ENCODE peak calls at places on chromosomes 7 and 10, in six cellular contexts. Z is esophagus muscularis mucosa, B is AG04450, I is stomach, A is GM12864, X is type B pancreatic cell. T is an unnamed sample.

GRCh38 chr10:16509996-16510395 is 11.7 kb downstream of the C1QL3 start:
- DNase-seq in Z (no peak), B (no peak), I (no peak), A (no peak), X (no peak), T (no peak)

GRCh38 chr10:79229081-79229541 is 118.2 kb upstream of the PPIF start:
- DNase-seq in Z (no peak), B (no peak), I (no peak), A (no peak), X (no peak), T (no peak)

GRCh38 chr7:135240446-135240845 is 6.8 kb downstream of the STRA8 start:
- DNase-seq in Z (no peak), B (no peak), I (no peak), A (no peak), X (no peak), T (no peak)

GRCh38 chr7:1562611-1563051 is 6.6 kb upstream of the TMEM184A start:
- DNase-seq in Z (no peak), B (peak), I (no peak), A (no peak), X (no peak), T (no peak)

GRCh38 chr10:129909080-129909479 is 55.0 kb downstream of the EBF3 start:
- DNase-seq in Z (no peak), B (no peak), I (no peak), A (no peak), X (no peak), T (no peak)

GRCh38 chr7:2241580-2242540 is at the start of the genes MRM2 and NUDT1:
- DNase-seq in Z (peak), B (peak), I (peak), A (no peak), X (peak), T (no peak)

GRCh38 chr10:70931168-70931805 is 42.9 kb upstream of the PCBD1 start:
- DNase-seq in Z (no peak), B (no peak), I (no peak), A (no peak), X (no peak), T (peak)

GRCh38 chr7:132503415-132503814 is 72.9 kb downstream of the PLXNA4 start:
- DNase-seq in Z (no peak), B (no peak), I (no peak), A (no peak), X (no peak), T (no peak)

GRCh38 chr7:156819733-156820295 is 73.2 kb downstream of the LMBR1 start:
- DNase-seq in Z (no peak), B (no peak), I (no peak), A (no peak), X (no peak), T (no peak)

GRCh38 chr10:54284526-54285193 is 516.4 kb downstream of the PCDH15 start:
- DNase-seq in Z (no peak), B (no peak), I (no peak), A (no peak), X (no peak), T (peak)

GRCh38 chr10:15123749-15124184 is 26.6 kb downstream of the RPP38 start:
- DNase-seq in Z (no peak), B (peak), I (no peak), A (no peak), X (no peak), T (no peak)

GRCh38 chr7:26860361-26860760 is 4.0 kb downstream of the SKAP2 start:
- DNase-seq in Z (no peak), B (no peak), I (no peak), A (no peak), X (no peak), T (no peak)

GRCh38 chr7:2159176-2159520 is 73.6 kb downstream of the MAD1L1 start:
- DNase-seq in Z (no peak), B (no peak), I (no peak), A (no peak), X (no peak), T (no peak)

GRCh38 chr7:16652888-16653287 is 6.9 kb downstream of the BZW2 start:
- DNase-seq in Z (no peak), B (no peak), I (peak), A (no peak), X (no peak), T (no peak)

GRCh38 chr10:132876131-132876860 is 66.1 kb downstream of the CFAP46 start:
- DNase-seq in Z (no peak), B (no peak), I (peak), A (no peak), X (peak), T (no peak)

GRCh38 chr7:45461014-45461413 is 113.2 kb upstream of the ADCY1 start:
- DNase-seq in Z (no peak), B (no peak), I (no peak), A (no peak), X (no peak), T (no peak)

GRCh38 chr10:71548494-71548846 is 151.8 kb downstream of the CDH23 start:
- DNase-seq in Z (no peak), B (no peak), I (no peak), A (peak), X (no peak), T (no peak)

GRCh38 chr7:33751395-33751794 is 153.9 kb upstream of the BMPER start:
- DNase-seq in Z (no peak), B (no peak), I (no peak), A (no peak), X (no peak), T (no peak)

GRCh38 chr7:134174797-134175261 is 47.7 kb downstream of the LRGUK start:
- DNase-seq in Z (no peak), B (peak), I (no peak), A (no peak), X (no peak), T (peak)

GRCh38 chr10:86659161-86659691 is 4.9 kb downstream of the OPN4 start:
- DNase-seq in Z (no peak), B (no peak), I (no peak), A (no peak), X (no peak), T (no peak)

GRCh38 chr10:128875955-128876354 is 591.1 kb upstream of the MGMT start:
- DNase-seq in Z (no peak), B (no peak), I (no peak), A (no peak), X (peak), T (no peak)

GRCh38 chr7:96075510-96076349 is 246.2 kb downstream of the SLC25A13 start:
- DNase-seq in Z (no peak), B (peak), I (peak), A (no peak), X (peak), T (no peak)

GRCh38 chr7:27516415-27516814 is 146.3 kb downstream of the HIBADH start:
- DNase-seq in Z (no peak), B (no peak), I (no peak), A (no peak), X (no peak), T (no peak)

DNA sequence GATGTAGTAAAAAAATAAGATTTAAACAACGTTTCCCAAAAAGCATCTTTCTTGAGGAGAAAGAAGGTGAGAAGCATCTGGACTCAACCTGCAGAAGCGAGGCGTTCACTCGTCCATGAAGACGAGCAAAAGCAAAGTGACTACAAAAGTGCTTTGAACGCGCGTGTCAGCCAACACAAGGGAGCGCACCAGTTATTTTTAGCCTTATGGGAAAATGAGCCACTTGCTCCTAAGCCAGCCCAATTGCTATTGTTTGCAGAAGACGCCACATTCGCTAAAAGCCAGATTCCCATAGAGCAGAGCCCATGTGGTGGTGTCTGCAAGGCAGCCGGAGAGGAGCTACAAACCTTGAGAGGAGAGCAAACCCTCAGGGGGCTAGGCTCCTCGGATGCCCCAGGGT is 122.5 kb downstream of the FAM53B start:
- DNase-seq in Z (no peak), B (no peak), I (no peak), A (no peak), X (no peak), T (no peak)
- TF ChIP-seq CTCF in Z (no peak), B (no peak), I (no peak), A (no peak), X (no peak), T (no peak)

DNA sequence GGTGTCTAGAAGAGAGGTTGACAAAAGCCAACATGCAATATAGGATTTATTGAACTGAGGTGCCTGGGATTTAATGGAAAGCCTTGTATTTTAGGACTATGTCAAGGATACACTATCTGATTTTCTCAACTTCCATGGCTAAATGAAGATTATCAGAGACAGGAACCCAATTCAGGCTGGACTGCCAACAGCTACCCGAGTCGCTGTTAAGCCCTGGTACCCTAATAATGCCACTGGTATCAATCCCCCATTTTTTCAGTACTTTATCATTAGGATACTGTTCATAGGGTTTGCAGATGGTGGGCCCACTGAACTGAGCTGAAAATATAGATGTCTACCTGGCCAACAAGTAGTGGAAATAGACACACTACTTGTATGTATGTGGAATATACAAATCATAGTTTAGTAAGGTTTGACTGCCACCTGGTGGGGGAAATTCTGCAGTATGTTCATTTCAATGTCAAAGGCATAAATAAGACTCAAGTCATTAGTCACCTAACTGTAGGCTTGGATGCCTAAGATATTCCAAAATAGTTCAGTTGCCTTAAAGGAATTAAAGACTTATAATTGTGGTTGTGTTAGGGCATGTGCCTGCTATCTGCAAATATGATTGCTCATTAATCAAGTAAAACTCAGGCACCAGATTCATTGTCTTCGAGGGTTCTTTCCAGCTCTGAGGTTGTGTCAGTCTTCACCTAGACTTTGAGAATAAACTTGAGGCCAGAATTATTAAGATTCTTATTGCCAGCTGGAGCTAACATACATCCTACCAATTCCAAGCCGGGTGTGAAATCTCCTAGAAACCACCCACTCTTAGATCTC is 34.1 kb upstream of the NOBOX start:
- DNase-seq in Z (no peak), B (peak), I (peak), A (peak), X (no peak), T (peak)
- TF ChIP-seq CTCF in Z (peak), B (peak), I (no peak), A (peak), X (peak), T (peak)

DNA sequence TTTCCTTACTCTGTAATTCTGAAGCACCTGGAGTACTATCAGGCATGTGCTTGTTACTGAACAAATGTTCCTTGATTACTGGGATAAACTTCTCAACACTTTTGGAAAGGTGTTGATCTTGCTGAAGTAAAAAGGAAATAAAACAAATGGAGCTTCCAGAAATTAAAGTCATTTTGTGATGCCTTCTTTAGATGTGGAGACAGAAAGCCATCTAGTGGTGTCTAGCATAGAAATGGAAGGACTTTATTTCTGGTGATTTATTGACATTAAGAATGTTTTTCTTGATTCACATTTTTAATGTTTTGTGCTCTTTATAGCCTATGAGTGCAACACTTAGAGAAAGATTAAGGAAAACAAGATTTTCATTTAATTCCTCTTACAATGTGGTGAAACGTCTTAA is 1.4 kb downstream of the SFR1 start:
- DNase-seq in Z (no peak), B (no peak), I (no peak), A (no peak), X (no peak), T (no peak)
- TF ChIP-seq CTCF in Z (no peak), B (peak), I (no peak), A (peak), X (peak), T (peak)

GRCh38 chr10:4186849-4187248 is 401.8 kb upstream of the KLF6 start:
- DNase-seq in Z (peak), B (no peak), I (no peak), A (no peak), X (no peak), T (no peak)

GRCh38 chr10:4181075-4181474 is 396.1 kb upstream of the KLF6 start:
- DNase-seq in Z (no peak), B (no peak), I (no peak), A (no peak), X (no peak), T (no peak)

GRCh38 chr10:4188406-4188805 is 403.4 kb upstream of the KLF6 start:
- DNase-seq in Z (peak), B (no peak), I (no peak), A (no peak), X (no peak), T (no peak)

GRCh38 chr10:4181690-4182089 is 396.7 kb upstream of the KLF6 start:
- DNase-seq in Z (no peak), B (no peak), I (no peak), A (no peak), X (no peak), T (no peak)

DNA sequence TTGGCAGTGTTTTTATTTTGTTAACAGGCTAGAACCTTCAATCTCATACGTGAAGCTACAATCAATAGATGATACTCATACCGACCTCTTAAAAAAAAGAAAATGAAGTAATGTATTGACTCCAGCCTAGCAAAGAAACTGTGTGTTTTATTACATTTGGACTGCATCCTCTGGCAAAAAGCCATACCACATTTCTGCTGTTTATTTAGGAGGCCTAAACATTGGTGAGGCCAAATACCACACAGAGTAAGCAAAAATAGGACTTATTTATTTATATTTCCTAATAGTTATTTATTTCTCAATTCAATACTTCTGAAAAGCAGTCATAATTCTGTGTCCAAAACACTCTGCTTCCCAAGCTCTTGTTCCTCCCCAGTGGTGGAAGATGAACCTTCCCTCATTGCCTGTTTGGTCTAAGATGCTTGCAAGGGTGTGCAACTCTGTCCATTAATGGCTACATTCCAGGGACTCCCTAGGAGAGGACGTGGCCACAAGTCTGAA is 398.8 kb upstream of the KLF6 start:
- DNase-seq in Z (peak), B (peak), I (no peak), A (no peak), X (no peak), T (no peak)
- TF ChIP-seq CTCF in Z (no peak), B (peak), I (no peak), A (no peak), X (no peak), T (no peak)

GRCh38 chr10:110534571-110534970 is 32.9 kb upstream of the SMC3 start:
- DNase-seq in Z (no peak), B (no peak), I (no peak), A (no peak), X (no peak), T (no peak)

GRCh38 chr10:110533149-110533548 is 34.3 kb upstream of the SMC3 start:
- DNase-seq in Z (no peak), B (no peak), I (no peak), A (no peak), X (no peak), T (no peak)

GRCh38 chr10:110540038-110540437 is 27.5 kb upstream of the SMC3 start:
- DNase-seq in Z (no peak), B (no peak), I (no peak), A (no peak), X (no peak), T (no peak)

GRCh38 chr10:110531687-110532086 is 34.0 kb downstream of the DUSP5 start:
- DNase-seq in Z (peak), B (no peak), I (no peak), A (no peak), X (no peak), T (no peak)

GRCh38 chr10:110535958-110536891 is 31.3 kb upstream of the SMC3 start:
- DNase-seq in Z (peak), B (peak), I (peak), A (peak), X (no peak), T (peak)
- TF ChIP-seq CTCF in Z (peak), B (peak), I (no peak), A (peak), X (no peak), T (peak)

DNA sequence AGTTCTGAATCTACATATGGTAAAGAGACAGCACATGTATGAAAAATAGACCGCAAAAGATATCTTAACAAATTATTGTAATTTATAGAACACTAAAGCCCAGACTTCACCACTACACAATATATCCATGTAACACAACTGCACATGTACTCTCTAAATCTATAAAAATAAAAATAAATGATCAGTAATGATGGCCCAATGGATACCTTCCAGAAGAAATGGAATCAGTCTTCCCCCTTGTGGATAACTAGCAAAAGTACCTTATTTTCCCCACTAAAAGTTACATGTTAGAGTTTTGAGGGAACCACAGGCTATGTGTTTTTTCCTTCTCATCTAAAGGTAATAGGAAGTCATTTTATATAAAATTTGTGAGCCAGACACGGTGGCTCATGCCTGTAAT is 25.7 kb downstream of the C7orf25 start:
- DNase-seq in Z (no peak), B (no peak), I (no peak), A (no peak), X (no peak), T (no peak)
- TF ChIP-seq CTCF in Z (peak), B (peak), I (no peak), A (no peak), X (peak), T (peak)

GRCh38 chr7:43915907-43916306 is 9.5 kb upstream of the URGCP start:
- DNase-seq in Z (no peak), B (no peak), I (no peak), A (no peak), X (no peak), T (no peak)

GRCh38 chr7:43914795-43915194 is 8.4 kb upstream of the URGCP start:
- DNase-seq in Z (no peak), B (no peak), I (no peak), A (no peak), X (no peak), T (no peak)
- TF ChIP-seq CTCF in Z (no peak), B (no peak), I (no peak), A (no peak), X (no peak), T (no peak)

GRCh38 chr7:121329460-121330052 is 756 bp downstream of the WNT16 start:
- DNase-seq in Z (no peak), B (no peak), I (peak), A (no peak), X (no peak), T (no peak)
- TF ChIP-seq CTCF in Z (no peak), B (peak), I (no peak), A (no peak), X (no peak), T (peak)

GRCh38 chr7:37448637-37449331 is at the start of gene ELMO1:
- DNase-seq in Z (peak), B (no peak), I (peak), A (peak), X (peak), T (no peak)
- TF ChIP-seq CTCF in Z (peak), B (no peak), I (no peak), A (peak), X (peak), T (peak)

T was measured in epithelial cell of proximal tubule.